ENCODE peak calls at places on chromosomes 2 and 18, in four cellular contexts. C is BJ, G is HCT116, Z is fibroblast of mammary gland. K is an unnamed sample.

GRCh38 chr2:150465703-150466569 is 21.5 kb downstream of the RND3 start:
- DNase-seq in C (no peak), G (no peak), Z (peak), K (no peak)

GRCh38 chr2:18546586-18546985 is 13.9 kb downstream of the RDH14 start:
- DNase-seq in C (no peak), G (no peak), Z (no peak), K (peak)

GRCh38 chr2:179239194-179239593 is 25.4 kb downstream of the SESTD1 start:
- DNase-seq in C (no peak), G (peak), Z (peak), K (no peak)

GRCh38 chr2:136327162-136327852 is 209.4 kb upstream of the CXCR4 start:
- DNase-seq in C (no peak), G (no peak), Z (no peak), K (peak)

GRCh38 chr2:178553047-178553446 is 72.8 kb downstream of the PLEKHA3 start:
- DNase-seq in C (peak), G (no peak), Z (peak), K (no peak)

GRCh38 chr18:8839285-8839684 is 133.9 kb downstream of the MTCL1 start:
- DNase-seq in C (no peak), G (no peak), Z (no peak), K (no peak)

GRCh38 chr2:95372216-95372829 is 30.2 kb upstream of the FAHD2A start:
- DNase-seq in C (no peak), G (no peak), Z (no peak), K (no peak)

GRCh38 chr2:271917-272316 is 7.2 kb downstream of the ACP1 start:
- DNase-seq in C (no peak), G (no peak), Z (no peak), K (no peak)

GRCh38 chr18:378039-378438 is 110.2 kb upstream of the THOC1 start:
- DNase-seq in C (no peak), G (no peak), Z (no peak), K (no peak)

GRCh38 chr18:5456577-5457466 is 87.0 kb downstream of the EPB41L3 start:
- DNase-seq in C (peak), G (no peak), Z (peak), K (no peak)

GRCh38 chr2:41031282-41031681 is 579.4 kb upstream of the SLC8A1 start:
- DNase-seq in C (no peak), G (no peak), Z (no peak), K (no peak)

GRCh38 chr2:165691615-165692014 is 102.4 kb downstream of the GALNT3 start:
- DNase-seq in C (peak), G (no peak), Z (peak), K (no peak)

GRCh38 chr2:62177392-62178026 is 18.4 kb upstream of the B3GNT2 start:
- DNase-seq in C (no peak), G (no peak), Z (no peak), K (no peak)

GRCh38 chr18:6589979-6590725 is 139.4 kb upstream of the ARHGAP28 start:
- DNase-seq in C (no peak), G (no peak), Z (no peak), K (no peak)

GRCh38 chr2:201798252-201798918 is 8.0 kb upstream of the CDK15 start:
- DNase-seq in C (peak), G (no peak), Z (peak), K (no peak)

GRCh38 chr2:239283961-239284801 is 116.6 kb downstream of the HDAC4 start:
- DNase-seq in C (no peak), G (no peak), Z (no peak), K (no peak)

GRCh38 chr2:222753251-222753824 is 81.9 kb downstream of the MOGAT1 start:
- DNase-seq in C (no peak), G (no peak), Z (peak), K (no peak)

GRCh38 chr2:180077295-180077906 is 70.3 kb upstream of the CWC22 start:
- DNase-seq in C (peak), G (peak), Z (peak), K (no peak)

GRCh38 chr2:80889009-80889408 is 584.5 kb upstream of the LRRTM1 start:
- DNase-seq in C (no peak), G (no peak), Z (no peak), K (no peak)

GRCh38 chr2:41707790-41708451 is 339.9 kb upstream of the PKDCC start:
- DNase-seq in C (no peak), G (no peak), Z (no peak), K (no peak)

GRCh38 chr18:62767321-62767720 is 52.0 kb downstream of the PHLPP1 start:
- DNase-seq in C (no peak), G (no peak), Z (peak), K (no peak)

GRCh38 chr2:30346475-30347169 is 100.4 kb upstream of the LCLAT1 start:
- DNase-seq in C (no peak), G (no peak), Z (no peak), K (no peak)

GRCh38 chr2:133829686-133830085 is 261.4 kb upstream of the NCKAP5 start:
- DNase-seq in C (no peak), G (no peak), Z (no peak), K (no peak)

GRCh38 chr2:219430633-219431615 is 3.7 kb upstream of the SPEG start:
- DNase-seq in C (no peak), G (no peak), Z (peak), K (no peak)

GRCh38 chr2:44936715-44937687 is 4.5 kb upstream of the SIX3 start:
- DNase-seq in C (no peak), G (no peak), Z (no peak), K (no peak)

GRCh38 chr2:235087812-235088607 is 136.2 kb downstream of the SH3BP4 start:
- DNase-seq in C (no peak), G (no peak), Z (peak), K (no peak)

GRCh38 chr2:132677661-132678060 is 7.7 kb upstream of the LYPD1 start:
- DNase-seq in C (no peak), G (no peak), Z (no peak), K (no peak)

GRCh38 chr2:31384351-31384750 is 30.2 kb downstream of the XDH start:
- DNase-seq in C (peak), G (peak), Z (peak), K (peak)

GRCh38 chr2:15471606-15472005 is 89.5 kb downstream of the NBAS start:
- DNase-seq in C (no peak), G (no peak), Z (no peak), K (no peak)

GRCh38 chr2:240395448-240395847 is 40.0 kb upstream of the GPC1 start:
- DNase-seq in C (no peak), G (no peak), Z (no peak), K (no peak)

GRCh38 chr2:189868896-189869295 is 84.6 kb downstream of the PMS1 start:
- DNase-seq in C (no peak), G (no peak), Z (no peak), K (no peak)

DNA sequence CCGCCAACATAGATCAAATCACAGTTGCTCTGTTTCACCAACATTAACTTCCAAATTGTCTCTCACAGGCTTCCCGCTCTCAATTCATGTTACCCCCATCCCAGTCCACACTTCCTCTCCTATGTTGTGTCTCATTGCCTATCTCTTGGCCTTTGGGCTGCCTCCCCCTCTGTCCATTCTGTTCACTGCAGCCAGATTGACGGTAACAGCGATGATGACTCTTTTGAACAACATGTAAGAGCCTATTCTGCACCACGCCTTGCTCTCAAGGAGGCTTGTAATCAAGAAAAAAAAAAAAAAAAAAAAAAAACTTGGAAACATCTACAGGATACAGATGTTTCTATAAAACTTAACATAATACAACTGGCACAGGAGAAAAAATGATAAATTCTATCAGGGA is 77.3 kb upstream of the RMDN2 start:
- DNase-seq in C (no peak), G (no peak), Z (no peak), K (no peak)
- TF ChIP-seq CTCF in C (no peak), G (no peak), Z (no peak), K (no peak)

GRCh38 chr18:56929861-56930260 is 217.0 kb upstream of the BOD1L2 start:
- DNase-seq in C (no peak), G (no peak), Z (no peak), K (no peak)

GRCh38 chr18:56933472-56933871 is 213.4 kb upstream of the BOD1L2 start:
- DNase-seq in C (no peak), G (no peak), Z (no peak), K (no peak)

GRCh38 chr18:56937874-56938273 is 209.0 kb upstream of the BOD1L2 start:
- DNase-seq in C (no peak), G (no peak), Z (peak), K (no peak)

GRCh38 chr18:56935531-56936040 is 211.3 kb upstream of the BOD1L2 start:
- DNase-seq in C (no peak), G (no peak), Z (no peak), K (no peak)
- TF ChIP-seq CTCF in C (no peak), G (no peak), Z (no peak), K (no peak)

DNA sequence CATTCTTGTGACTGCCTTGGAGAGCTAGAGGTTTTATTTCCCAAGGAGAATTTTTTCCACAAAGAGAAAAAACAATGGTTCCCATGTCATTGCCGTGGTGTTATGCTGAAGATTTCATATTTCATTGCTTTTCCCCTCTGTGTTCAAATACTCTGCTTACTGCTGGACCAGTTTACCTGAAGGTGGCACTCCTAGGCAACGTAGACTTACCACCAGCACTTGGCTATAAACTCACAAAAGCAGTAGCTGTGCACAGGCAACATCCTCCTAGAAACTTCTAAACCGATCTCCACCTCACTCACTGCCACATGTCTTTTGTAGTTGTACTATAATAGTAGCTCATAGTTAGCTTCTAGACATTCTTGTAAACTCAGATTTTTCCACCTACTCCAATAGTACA is 1319.7 kb upstream of the CRIM1 start:
- DNase-seq in C (no peak), G (no peak), Z (no peak), K (no peak)
- TF ChIP-seq CTCF in C (no peak), G (no peak), Z (no peak), K (no peak)

GRCh38 chr2:183752571-183752970 is 628.3 kb downstream of the NUP35 start:
- DNase-seq in C (no peak), G (no peak), Z (no peak), K (no peak)
- TF ChIP-seq CTCF in C (no peak), G (no peak), Z (no peak), K (no peak)

GRCh38 chr2:28228419-28228995 is 164.2 kb upstream of the FOSL2 start:
- DNase-seq in C (no peak), G (no peak), Z (no peak), K (no peak)
- TF ChIP-seq CTCF in C (no peak), G (no peak), Z (peak), K (no peak)

GRCh38 chr2:174248187-174248997 is at the start of gene OLA1:
- DNase-seq in C (peak), G (peak), Z (peak), K (peak)
- TF ChIP-seq CTCF in C (peak), G (no peak), Z (no peak), K (no peak)

GRCh38 chr18:31563778-31564177 is 27.9 kb upstream of the TTR start:
- DNase-seq in C (no peak), G (no peak), Z (no peak), K (no peak)
- TF ChIP-seq CTCF in C (no peak), G (peak), Z (no peak), K (peak)

GRCh38 chr2:207223051-207223450 is 57.3 kb upstream of the KLF7 start:
- DNase-seq in C (peak), G (no peak), Z (peak), K (peak)
- TF ChIP-seq CTCF in C (no peak), G (no peak), Z (peak), K (no peak)

GRCh38 chr2:17171446-17172049 is 346.7 kb downstream of the RAD51AP2 start:
- DNase-seq in C (no peak), G (peak), Z (peak), K (no peak)
- TF ChIP-seq CTCF in C (peak), G (peak), Z (peak), K (no peak)

DNA sequence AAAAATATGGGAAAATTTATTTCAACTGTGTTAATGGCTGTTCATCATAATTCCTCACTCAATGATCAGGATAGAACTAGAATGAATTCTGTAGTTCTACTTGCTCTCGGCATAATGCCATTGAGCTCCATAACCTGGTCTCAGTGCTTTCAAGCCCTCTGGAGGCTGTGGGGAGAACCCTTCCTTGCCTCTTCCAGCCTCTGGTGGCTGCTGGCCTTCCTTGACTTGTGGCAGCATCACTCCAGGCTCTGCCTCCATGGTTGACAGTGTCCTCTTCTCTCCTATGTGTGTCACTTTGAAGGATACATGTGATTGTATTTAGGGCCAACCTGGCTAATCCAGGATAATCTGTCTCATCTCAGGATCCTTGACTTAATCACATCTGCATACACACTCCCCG is 26.9 kb upstream of the CABYR start:
- DNase-seq in C (no peak), G (peak), Z (no peak), K (no peak)
- TF ChIP-seq CTCF in C (no peak), G (peak), Z (no peak), K (no peak)

K was measured in activated CD8-positive, alpha-beta T cell treated with anti-CD3 and anti-CD28 coated beads for 36 hours.